ENCODE peak calls at places on chromosomes 3 and 15, in five cellular contexts. H, J, B, V and N are unnamed samples.

GRCh38 chr3:149152420-149152819 is 23.0 kb downstream of the HPS3 start:
- DNase-seq in H (no peak), J (peak), B (no peak), V (no peak), N (no peak)

GRCh38 chr3:187012609-187013051 is 82.3 kb downstream of the ST6GAL1 start:
- DNase-seq in H (no peak), J (peak), B (no peak), V (peak), N (peak)

GRCh38 chr3:66483006-66483928 is 17.6 kb downstream of the LRIG1 start:
- DNase-seq in H (peak), J (no peak), B (peak), V (peak), N (peak)

GRCh38 chr3:195198424-195199346 is 72.3 kb downstream of the XXYLT1 start:
- DNase-seq in H (no peak), J (no peak), B (no peak), V (no peak), N (no peak)

GRCh38 chr15:73753250-73754130 is at the start of gene INSYN1:
- DNase-seq in H (peak), J (no peak), B (peak), V (no peak), N (peak)

GRCh38 chr15:62979252-62979651 is 63.3 kb upstream of the TPM1 start:
- DNase-seq in H (no peak), J (peak), B (no peak), V (no peak), N (no peak)

GRCh38 chr3:122874116-122874515 is 79.2 kb downstream of the SLC49A4 start:
- DNase-seq in H (no peak), J (no peak), B (no peak), V (no peak), N (no peak)

GRCh38 chr15:81337713-81338157 is 13.8 kb upstream of the STARD5 start:
- DNase-seq in H (no peak), J (no peak), B (no peak), V (no peak), N (no peak)

GRCh38 chr3:120364821-120365220 is 15.7 kb upstream of the LRRC58 start:
- DNase-seq in H (no peak), J (peak), B (no peak), V (no peak), N (no peak)

GRCh38 chr3:153180860-153181372 is 18.9 kb downstream of the RAP2B start:
- DNase-seq in H (no peak), J (no peak), B (no peak), V (no peak), N (no peak)

GRCh38 chr3:147688868-147689267 is 279.7 kb downstream of the ZIC1 start:
- DNase-seq in H (no peak), J (no peak), B (no peak), V (no peak), N (no peak)

GRCh38 chr3:149003653-149004305 is 12.4 kb downstream of the GYG1 start:
- DNase-seq in H (no peak), J (no peak), B (no peak), V (no peak), N (no peak)

GRCh38 chr3:190224466-190225185 is 97.6 kb downstream of the CLDN1 start:
- DNase-seq in H (no peak), J (no peak), B (no peak), V (no peak), N (no peak)

GRCh38 chr3:98577178-98577895 is 16.1 kb downstream of the CPOX start:
- DNase-seq in H (no peak), J (no peak), B (no peak), V (no peak), N (no peak)

GRCh38 chr3:52216585-52217408 is 8.6 kb downstream of the TLR9 start:
- DNase-seq in H (peak), J (peak), B (no peak), V (peak), N (peak)

GRCh38 chr3:134020135-134020680 is 9.5 kb downstream of the SLCO2A1 start:
- DNase-seq in H (no peak), J (no peak), B (no peak), V (no peak), N (no peak)

GRCh38 chr3:17315905-17316304 is 426.5 kb downstream of the TBC1D5 start:
- DNase-seq in H (no peak), J (no peak), B (no peak), V (no peak), N (no peak)

GRCh38 chr3:195100903-195101591 is 169.9 kb downstream of the XXYLT1 start:
- DNase-seq in H (no peak), J (no peak), B (no peak), V (peak), N (no peak)

GRCh38 chr3:79329154-79329553 is 438.6 kb downstream of the ROBO1 start:
- DNase-seq in H (no peak), J (peak), B (no peak), V (no peak), N (no peak)

GRCh38 chr3:15796771-15797599 is 794 bp downstream of the ANKRD28 start:
- DNase-seq in H (no peak), J (peak), B (peak), V (no peak), N (no peak)

GRCh38 chr15:74202461-74203401 is at the start of gene STRA6:
- DNase-seq in H (peak), J (no peak), B (peak), V (no peak), N (peak)

GRCh38 chr15:60932051-60932915 is 296.8 kb downstream of the RORA start:
- DNase-seq in H (no peak), J (peak), B (no peak), V (peak), N (no peak)